ENCODE peak calls at places on chromosome 7, in four cellular contexts. G is PC-3, V is PC-9, Q is SK-N-SH. F is an unnamed sample.
A peak's percentile ranks its signal among the peaks of the same experiment; 100 is the strongest.

GRCh38 chr7:135160858-135161653 is 9.5 kb downstream of the CYREN start:
- DNase-seq in G (no peak), V (no peak), Q (peak; percentile 13), F (peak; percentile 70)

GRCh38 chr7:39948375-39948774 is 1.7 kb upstream of the CDK13 start:
- DNase-seq in G (no peak), V (no peak), Q (peak; percentile 35), F (peak; percentile 45)

GRCh38 chr7:48298779-48299178 is 127.5 kb downstream of the ABCA13 start:
- DNase-seq in G (peak; percentile 89), V (no peak), Q (no peak), F (no peak)

GRCh38 chr7:39510738-39511372 is 55.3 kb upstream of the YAE1 start:
- DNase-seq in G (peak; percentile 38), V (peak; percentile 66), Q (no peak), F (no peak)

GRCh38 chr7:101154693-101155102 is 422 bp downstream of the AP1S1 start:
- DNase-seq in G (no peak), V (no peak), Q (no peak), F (no peak)

GRCh38 chr7:145692237-145692950 is 424.2 kb upstream of the CNTNAP2 start:
- DNase-seq in G (no peak), V (no peak), Q (no peak), F (no peak)

GRCh38 chr7:108004220-108005142 is 1.5 kb upstream of the LAMB1 start:
- DNase-seq in G (peak; percentile 55), V (no peak), Q (no peak), F (no peak)

GRCh38 chr7:22387583-22387982 is 30.6 kb upstream of the RAPGEF5 start:
- DNase-seq in G (no peak), V (no peak), Q (no peak), F (no peak)

GRCh38 chr7:118264836-118265235 is 40.3 kb downstream of the ANKRD7 start:
- DNase-seq in G (no peak), V (no peak), Q (no peak), F (no peak)

GRCh38 chr7:31052504-31052840 is 364 bp downstream of the ADCYAP1R1 start:
- DNase-seq in G (no peak), V (no peak), Q (peak; percentile 82), F (no peak)

GRCh38 chr7:30001953-30002352 is 12.4 kb upstream of the SCRN1 start:
- DNase-seq in G (no peak), V (no peak), Q (no peak), F (no peak)

GRCh38 chr7:95027181-95027872 is 119.9 kb downstream of the PPP1R9A start:
- DNase-seq in G (no peak), V (no peak), Q (no peak), F (no peak)

GRCh38 chr7:94507962-94508361 is 1.6 kb upstream of the CASD1 start:
- DNase-seq in G (no peak), V (no peak), Q (no peak), F (no peak)

GRCh38 chr7:134355925-134356324 is 39.2 kb upstream of the SLC35B4 start:
- DNase-seq in G (no peak), V (peak; percentile 52), Q (no peak), F (no peak)

GRCh38 chr7:54712777-54713176 is 46.2 kb downstream of the SEC61G start:
- DNase-seq in G (no peak), V (no peak), Q (no peak), F (no peak)
- H3K9me2 ChIP-seq in G (no peaks in the 10 kb centered on the region), V (no peaks in the 10 kb centered on the region), Q (no peaks in the 10 kb centered on the region), F (no peaks in the 10 kb centered on the region)

DNA sequence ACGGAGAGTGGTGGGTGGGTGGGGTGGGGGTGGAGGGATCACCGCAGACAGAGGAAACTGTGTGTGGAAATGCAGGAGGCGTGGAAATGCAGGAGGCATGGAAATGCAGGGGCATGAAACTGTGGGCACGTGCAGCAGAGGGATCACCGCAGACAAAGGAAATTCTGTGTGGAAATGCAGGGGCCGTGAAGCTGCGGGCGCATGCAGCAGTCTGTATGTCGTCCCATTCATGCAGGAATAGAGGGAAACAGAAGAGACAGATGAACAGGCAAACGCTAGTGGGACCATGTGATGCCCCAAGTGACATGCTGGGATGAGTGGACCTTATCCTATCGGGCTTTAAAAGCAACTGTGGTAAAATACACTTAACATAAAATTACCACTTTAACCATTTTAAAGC is 42.2 kb upstream of the TRIL start:
- DNase-seq in G (no peak), V (no peak), Q (no peak), F (no peak)
- H3K9me2 ChIP-seq in G (no peaks in the 10 kb centered on the region), V (no peaks in the 10 kb centered on the region), Q (no peaks in the 10 kb centered on the region), F (no peaks in the 10 kb centered on the region)

GRCh38 chr7:131898418-131898817 is 342.0 kb upstream of the PODXL start:
- DNase-seq in G (peak; percentile 15), V (no peak), Q (no peak), F (no peak)
- H3K9me2 ChIP-seq in G (no peaks in the 10 kb centered on the region), V (no peaks in the 10 kb centered on the region), Q (no peaks in the 10 kb centered on the region), F (no peaks in the 10 kb centered on the region)

GRCh38 chr7:131899271-131900030 is 343.0 kb upstream of the PODXL start:
- DNase-seq in G (no peak), V (no peak), Q (no peak), F (no peak)

GRCh38 chr7:131900785-131901287 is 344.4 kb upstream of the PODXL start:
- DNase-seq in G (no peak), V (no peak), Q (no peak), F (no peak)

GRCh38 chr7:131895541-131896173 is 339.2 kb upstream of the PODXL start:
- DNase-seq in G (peak; percentile 95), V (no peak), Q (no peak), F (no peak)

GRCh38 chr7:131896189-131896855 is 339.9 kb upstream of the PODXL start:
- DNase-seq in G (no peak), V (no peak), Q (no peak), F (no peak)

DNA sequence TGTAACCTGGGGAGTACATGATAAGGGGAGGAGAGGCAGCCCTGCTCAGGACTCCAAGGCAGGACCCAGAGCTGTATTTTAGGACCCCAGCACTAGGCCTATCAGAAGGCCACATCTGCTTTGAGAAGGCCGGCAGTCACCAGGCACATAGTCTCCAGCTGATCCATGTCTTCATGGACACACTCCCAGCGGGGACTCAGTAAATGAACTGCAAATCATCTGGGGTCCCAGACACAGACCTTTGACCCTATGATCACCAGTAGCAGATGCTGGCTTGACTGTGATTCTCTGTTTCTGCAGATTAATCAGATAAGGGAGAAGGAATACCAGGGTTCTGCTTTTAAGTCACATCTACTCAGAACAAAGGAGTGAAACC is 341.4 kb upstream of the PODXL start:
- DNase-seq in G (no peak), V (no peak), Q (no peak), F (no peak)
- H3K9me2 ChIP-seq in G (no peaks in the 10 kb centered on the region), V (no peaks in the 10 kb centered on the region), Q (no peaks in the 10 kb centered on the region), F (no peaks in the 10 kb centered on the region)

DNA sequence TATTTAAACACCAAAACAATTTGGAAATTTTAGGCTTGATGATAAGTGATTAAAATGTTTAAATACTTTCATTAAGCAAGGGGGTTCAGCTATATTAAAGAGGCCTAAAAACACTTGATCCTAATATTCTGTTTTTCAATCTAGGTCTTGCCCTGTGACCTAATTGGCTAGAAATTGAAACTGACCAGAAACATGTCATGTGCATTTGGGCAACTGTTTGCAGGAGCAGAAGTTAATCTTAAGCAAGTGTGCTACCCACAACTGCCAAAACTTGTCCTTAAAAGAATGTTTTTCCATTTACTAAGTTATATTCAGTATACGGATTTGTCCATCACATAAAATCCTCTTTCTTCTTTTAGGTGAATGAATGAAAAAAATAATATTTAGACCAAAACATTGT is 167.3 kb downstream of the PPP1R3A start:
- DNase-seq in G (no peak), V (no peak), Q (no peak), F (no peak)
- H3K9me2 ChIP-seq in G (no peaks in the 10 kb centered on the region), V (no peaks in the 10 kb centered on the region), Q (no peaks in the 10 kb centered on the region), F (no peaks in the 10 kb centered on the region)

GRCh38 chr7:131897016-131897789 is 340.8 kb upstream of the PODXL start:
- DNase-seq in G (peak; percentile 62), V (no peak), Q (peak; percentile 16), F (no peak)
- H3K9me2 ChIP-seq in G (no peaks in the 10 kb centered on the region), V (no peaks in the 10 kb centered on the region), Q (no peaks in the 10 kb centered on the region), F (no peaks in the 10 kb centered on the region)